ENCODE peak calls at places on chromosome 1, in eight cellular contexts. One of them, this sample, is unnamed.

GRCh38 chr1:241582921-241583321 is 50.7 kb downstream of the KMO start:
- DNase-seq in endothelial cell: no peak
- DNase-seq in fibroblast of lung: no peak
- DNase-seq in mesothelial cell of epicardium: no peak
- DNase-seq in Calu3: no peak
- DNase-seq in H1: no peak
- DNase-seq in lower lobe of right lung: no peak
- DNase-seq in PC-3: peak
- DNase-seq in this sample: no peak

GRCh38 chr1:202590119-202590518 is 120.1 kb downstream of the SYT2 start:
- DNase-seq in endothelial cell: no peak
- DNase-seq in fibroblast of lung: no peak
- DNase-seq in mesothelial cell of epicardium: no peak
- DNase-seq in Calu3: no peak
- DNase-seq in H1: no peak
- DNase-seq in lower lobe of right lung: no peak
- DNase-seq in PC-3: no peak
- DNase-seq in this sample: no peak

GRCh38 chr1:184986250-184986649 is 11.9 kb upstream of the NIBAN1 start:
- DNase-seq in endothelial cell: no peak
- DNase-seq in fibroblast of lung: peak
- DNase-seq in mesothelial cell of epicardium: no peak
- DNase-seq in Calu3: no peak
- DNase-seq in H1: no peak
- DNase-seq in lower lobe of right lung: no peak
- DNase-seq in PC-3: peak
- DNase-seq in this sample: no peak

GRCh38 chr1:172117800-172118199 is 276.5 kb downstream of the DNM3 start:
- DNase-seq in endothelial cell: no peak
- DNase-seq in fibroblast of lung: no peak
- DNase-seq in mesothelial cell of epicardium: no peak
- DNase-seq in Calu3: no peak
- DNase-seq in H1: no peak
- DNase-seq in lower lobe of right lung: no peak
- DNase-seq in PC-3: no peak
- DNase-seq in this sample: no peak

GRCh38 chr1:207646891-207647290 is 2.0 kb downstream of the CR1L start:
- DNase-seq in endothelial cell: no peak
- DNase-seq in fibroblast of lung: no peak
- DNase-seq in mesothelial cell of epicardium: no peak
- DNase-seq in Calu3: no peak
- DNase-seq in H1: no peak
- DNase-seq in lower lobe of right lung: no peak
- DNase-seq in PC-3: no peak
- DNase-seq in this sample: no peak

GRCh38 chr1:91555821-91556531 is 55.3 kb downstream of the CDC7 start:
- DNase-seq in endothelial cell: no peak
- DNase-seq in fibroblast of lung: peak
- DNase-seq in mesothelial cell of epicardium: no peak
- DNase-seq in Calu3: no peak
- DNase-seq in H1: no peak
- DNase-seq in lower lobe of right lung: no peak
- DNase-seq in PC-3: peak
- DNase-seq in this sample: no peak

GRCh38 chr1:156104065-156104810 is 10.3 kb upstream of the LMNA start:
- DNase-seq in endothelial cell: peak
- DNase-seq in fibroblast of lung: peak
- DNase-seq in mesothelial cell of epicardium: no peak
- DNase-seq in Calu3: peak
- DNase-seq in H1: no peak
- DNase-seq in lower lobe of right lung: peak
- DNase-seq in PC-3: peak
- DNase-seq in this sample: no peak

GRCh38 chr1:220962031-220962751 is 82.9 kb downstream of the HLX start:
- DNase-seq in endothelial cell: no peak
- DNase-seq in fibroblast of lung: peak
- DNase-seq in mesothelial cell of epicardium: no peak
- DNase-seq in Calu3: no peak
- DNase-seq in H1: no peak
- DNase-seq in lower lobe of right lung: no peak
- DNase-seq in PC-3: peak
- DNase-seq in this sample: no peak

GRCh38 chr1:231138221-231138620 is 23.6 kb upstream of the TRIM67 start:
- DNase-seq in endothelial cell: no peak
- DNase-seq in fibroblast of lung: no peak
- DNase-seq in mesothelial cell of epicardium: no peak
- DNase-seq in Calu3: no peak
- DNase-seq in H1: no peak
- DNase-seq in lower lobe of right lung: no peak
- DNase-seq in PC-3: no peak
- DNase-seq in this sample: no peak

GRCh38 chr1:217369271-217369981 is 261.5 kb downstream of the GPATCH2 start:
- DNase-seq in endothelial cell: no peak
- DNase-seq in fibroblast of lung: no peak
- DNase-seq in mesothelial cell of epicardium: no peak
- DNase-seq in Calu3: no peak
- DNase-seq in H1: no peak
- DNase-seq in lower lobe of right lung: no peak
- DNase-seq in PC-3: no peak
- DNase-seq in this sample: no peak

GRCh38 chr1:45246760-45247159 is 40.4 kb upstream of the ZSWIM5 start:
- DNase-seq in endothelial cell: no peak
- DNase-seq in fibroblast of lung: peak
- DNase-seq in mesothelial cell of epicardium: no peak
- DNase-seq in Calu3: no peak
- DNase-seq in H1: no peak
- DNase-seq in lower lobe of right lung: no peak
- DNase-seq in PC-3: peak
- DNase-seq in this sample: no peak

GRCh38 chr1:6329851-6330250 is 63.7 kb downstream of the ACOT7 start:
- DNase-seq in endothelial cell: no peak
- DNase-seq in fibroblast of lung: peak
- DNase-seq in mesothelial cell of epicardium: no peak
- DNase-seq in Calu3: no peak
- DNase-seq in H1: no peak
- DNase-seq in lower lobe of right lung: no peak
- DNase-seq in PC-3: no peak
- DNase-seq in this sample: no peak

GRCh38 chr1:246602194-246602593 is 35.9 kb downstream of the CNST start:
- DNase-seq in endothelial cell: no peak
- DNase-seq in fibroblast of lung: no peak
- DNase-seq in mesothelial cell of epicardium: no peak
- DNase-seq in Calu3: no peak
- DNase-seq in H1: no peak
- DNase-seq in lower lobe of right lung: no peak
- DNase-seq in PC-3: no peak
- DNase-seq in this sample: no peak

GRCh38 chr1:206490643-206491421 is 16.5 kb upstream of the RASSF5 start:
- DNase-seq in endothelial cell: no peak
- DNase-seq in fibroblast of lung: peak
- DNase-seq in mesothelial cell of epicardium: no peak
- DNase-seq in Calu3: no peak
- DNase-seq in H1: no peak
- DNase-seq in lower lobe of right lung: peak
- DNase-seq in PC-3: no peak
- DNase-seq in this sample: no peak

GRCh38 chr1:70331962-70332361 is 22.6 kb downstream of the ANKRD13C start:
- DNase-seq in endothelial cell: no peak
- DNase-seq in fibroblast of lung: peak
- DNase-seq in mesothelial cell of epicardium: no peak
- DNase-seq in Calu3: no peak
- DNase-seq in H1: no peak
- DNase-seq in lower lobe of right lung: no peak
- DNase-seq in PC-3: peak
- DNase-seq in this sample: no peak

GRCh38 chr1:224533517-224533916 is 82.6 kb upstream of the CNIH3 start:
- DNase-seq in endothelial cell: no peak
- DNase-seq in fibroblast of lung: no peak
- DNase-seq in mesothelial cell of epicardium: no peak
- DNase-seq in Calu3: no peak
- DNase-seq in H1: no peak
- DNase-seq in lower lobe of right lung: no peak
- DNase-seq in PC-3: no peak
- DNase-seq in this sample: no peak

GRCh38 chr1:198681831-198682756 is 43.3 kb downstream of the PTPRC start:
- DNase-seq in endothelial cell: no peak
- DNase-seq in fibroblast of lung: peak
- DNase-seq in mesothelial cell of epicardium: no peak
- DNase-seq in Calu3: peak
- DNase-seq in H1: no peak
- DNase-seq in lower lobe of right lung: peak
- DNase-seq in PC-3: peak
- DNase-seq in this sample: no peak

GRCh38 chr1:62918706-62919105 is 134.8 kb downstream of the ATG4C start:
- DNase-seq in endothelial cell: no peak
- DNase-seq in fibroblast of lung: no peak
- DNase-seq in mesothelial cell of epicardium: no peak
- DNase-seq in Calu3: no peak
- DNase-seq in H1: no peak
- DNase-seq in lower lobe of right lung: no peak
- DNase-seq in PC-3: no peak
- DNase-seq in this sample: no peak

GRCh38 chr1:96220644-96221043 is 500.9 kb upstream of the PTBP2 start:
- DNase-seq in endothelial cell: no peak
- DNase-seq in fibroblast of lung: no peak
- DNase-seq in mesothelial cell of epicardium: no peak
- DNase-seq in Calu3: no peak
- DNase-seq in H1: no peak
- DNase-seq in lower lobe of right lung: no peak
- DNase-seq in PC-3: no peak
- DNase-seq in this sample: no peak

GRCh38 chr1:193498088-193498605 is 311.7 kb upstream of the B3GALT2 start:
- DNase-seq in endothelial cell: no peak
- DNase-seq in fibroblast of lung: no peak
- DNase-seq in mesothelial cell of epicardium: no peak
- DNase-seq in Calu3: no peak
- DNase-seq in H1: no peak
- DNase-seq in lower lobe of right lung: no peak
- DNase-seq in PC-3: no peak
- DNase-seq in this sample: no peak

GRCh38 chr1:195664628-195665027 is 943.6 kb downstream of the KCNT2 start:
- DNase-seq in endothelial cell: no peak
- DNase-seq in fibroblast of lung: peak
- DNase-seq in mesothelial cell of epicardium: no peak
- DNase-seq in Calu3: peak
- DNase-seq in H1: no peak
- DNase-seq in lower lobe of right lung: no peak
- DNase-seq in PC-3: peak
- DNase-seq in this sample: no peak
- TF ChIP-seq CTCF in endothelial cell: no peak
- TF ChIP-seq CTCF in fibroblast of lung: no peak
- TF ChIP-seq CTCF in mesothelial cell of epicardium: no peak
- TF ChIP-seq CTCF in Calu3: no peak
- TF ChIP-seq CTCF in H1: no peak
- TF ChIP-seq CTCF in lower lobe of right lung: no peak
- TF ChIP-seq CTCF in PC-3: no peak
- TF ChIP-seq CTCF in this sample: no peak

GRCh38 chr1:50080904-50081586 is 27.7 kb upstream of the ELAVL4 start:
- DNase-seq in endothelial cell: peak
- DNase-seq in fibroblast of lung: no peak
- DNase-seq in mesothelial cell of epicardium: no peak
- DNase-seq in Calu3: peak
- DNase-seq in H1: no peak
- DNase-seq in lower lobe of right lung: no peak
- DNase-seq in PC-3: peak
- DNase-seq in this sample: no peak
- TF ChIP-seq CTCF in endothelial cell: peak
- TF ChIP-seq CTCF in fibroblast of lung: no peak
- TF ChIP-seq CTCF in mesothelial cell of epicardium: no peak
- TF ChIP-seq CTCF in Calu3: peak
- TF ChIP-seq CTCF in H1: no peak
- TF ChIP-seq CTCF in lower lobe of right lung: no peak
- TF ChIP-seq CTCF in PC-3: peak
- TF ChIP-seq CTCF in this sample: peak

DNA sequence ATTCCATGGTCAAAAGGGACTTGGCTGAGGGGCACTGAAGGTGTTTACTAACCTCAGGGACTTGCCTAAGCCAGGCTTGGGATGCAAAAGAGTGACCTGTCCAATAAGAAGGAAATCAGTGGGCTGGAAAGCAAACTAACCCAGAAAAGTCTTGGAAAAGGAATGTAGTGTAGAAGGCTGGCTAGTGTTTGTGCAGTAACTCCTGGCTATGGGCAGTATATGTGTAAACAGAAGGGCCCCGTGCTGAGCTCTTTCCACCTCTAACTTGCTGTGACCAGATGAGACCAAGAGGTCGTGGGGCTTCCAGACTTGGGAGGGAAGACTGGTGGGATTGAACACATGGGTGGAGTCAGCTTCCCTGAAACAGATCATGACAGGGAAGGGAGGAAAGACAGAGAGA is 4.1 kb downstream of the MINDY1 start:
- DNase-seq in endothelial cell: no peak
- DNase-seq in fibroblast of lung: no peak
- DNase-seq in mesothelial cell of epicardium: no peak
- DNase-seq in Calu3: no peak
- DNase-seq in H1: no peak
- DNase-seq in lower lobe of right lung: no peak
- DNase-seq in PC-3: no peak
- DNase-seq in this sample: no peak
- TF ChIP-seq CTCF in endothelial cell: no peak
- TF ChIP-seq CTCF in fibroblast of lung: no peak
- TF ChIP-seq CTCF in mesothelial cell of epicardium: no peak
- TF ChIP-seq CTCF in Calu3: no peak
- TF ChIP-seq CTCF in H1: no peak
- TF ChIP-seq CTCF in lower lobe of right lung: no peak
- TF ChIP-seq CTCF in PC-3: no peak
- TF ChIP-seq CTCF in this sample: no peak

DNA sequence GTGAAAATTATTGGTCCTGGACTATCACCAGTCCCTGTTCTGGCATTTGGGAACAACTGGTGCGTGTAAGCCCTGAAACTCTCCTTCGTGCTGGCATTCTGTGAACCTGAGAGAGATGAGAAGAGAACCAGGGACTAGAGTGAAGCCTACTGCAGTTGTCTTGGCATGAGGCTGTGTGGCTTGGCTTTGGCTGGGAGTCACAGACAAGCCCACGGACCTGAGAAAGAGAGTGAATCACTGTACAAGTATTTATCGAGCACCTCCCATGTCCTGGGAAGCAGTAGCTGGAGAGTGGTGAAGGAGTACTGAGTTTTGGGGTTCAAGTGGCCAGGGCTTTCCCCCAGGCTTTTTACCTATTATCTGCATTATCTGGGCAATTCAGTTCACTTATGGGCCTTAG is 63.3 kb downstream of the FGGY start:
- DNase-seq in endothelial cell: no peak
- DNase-seq in fibroblast of lung: peak
- DNase-seq in mesothelial cell of epicardium: no peak
- DNase-seq in Calu3: no peak
- DNase-seq in H1: no peak
- DNase-seq in lower lobe of right lung: no peak
- DNase-seq in PC-3: peak
- DNase-seq in this sample: no peak
- TF ChIP-seq CTCF in endothelial cell: no peak
- TF ChIP-seq CTCF in fibroblast of lung: no peak
- TF ChIP-seq CTCF in mesothelial cell of epicardium: no peak
- TF ChIP-seq CTCF in Calu3: no peak
- TF ChIP-seq CTCF in H1: no peak
- TF ChIP-seq CTCF in lower lobe of right lung: no peak
- TF ChIP-seq CTCF in PC-3: no peak
- TF ChIP-seq CTCF in this sample: no peak

This sample was measured in D721Med.